ENCODE peak calls at places on chromosome 10, in five cellular contexts. One of them, this sample, is unnamed.

GRCh38 chr10:126137557-126138221 is 241.3 kb downstream of the FANK1 start:
- DNase-seq in H1: no peak
- DNase-seq in H7: no peak
- DNase-seq in cardiac muscle cell: no peak
- DNase-seq in astrocyte of the cerebellum: no peak
- DNase-seq in this sample: no peak

GRCh38 chr10:59234814-59235429 is 58.5 kb downstream of the PHYHIPL start:
- DNase-seq in H1: no peak
- DNase-seq in H7: peak; percentile 4
- DNase-seq in cardiac muscle cell: peak; percentile 63
- DNase-seq in astrocyte of the cerebellum: peak; percentile 37
- DNase-seq in this sample: no peak

GRCh38 chr10:110357252-110357780 is 52.6 kb upstream of the SMNDC1 start:
- DNase-seq in H1: no peak
- DNase-seq in H7: no peak
- DNase-seq in cardiac muscle cell: peak; percentile 24
- DNase-seq in astrocyte of the cerebellum: peak; percentile 80
- DNase-seq in this sample: peak; percentile 80

GRCh38 chr10:49280001-49280408 is 19.0 kb upstream of the C10orf71 start:
- DNase-seq in H1: no peak
- DNase-seq in H7: no peak
- DNase-seq in cardiac muscle cell: no peak
- DNase-seq in astrocyte of the cerebellum: no peak
- DNase-seq in this sample: no peak

GRCh38 chr10:80408198-80409085 is at the start of gene PRXL2A:
- DNase-seq in H1: peak; percentile 97
- DNase-seq in H7: peak; percentile 99
- DNase-seq in cardiac muscle cell: peak; percentile 94
- DNase-seq in astrocyte of the cerebellum: no peak
- DNase-seq in this sample: peak; percentile 95

GRCh38 chr10:119679480-119679829 is 28.3 kb downstream of the BAG3 start:
- DNase-seq in H1: no peak
- DNase-seq in H7: no peak
- DNase-seq in cardiac muscle cell: no peak
- DNase-seq in astrocyte of the cerebellum: no peak
- DNase-seq in this sample: peak; percentile 21

GRCh38 chr10:91590904-91591791 is 41.7 kb downstream of the PPP1R3C start:
- DNase-seq in H1: no peak
- DNase-seq in H7: no peak
- DNase-seq in cardiac muscle cell: peak; percentile 64
- DNase-seq in astrocyte of the cerebellum: no peak
- DNase-seq in this sample: no peak

GRCh38 chr10:53358536-53358935 is 586.0 kb upstream of the MBL2 start:
- DNase-seq in H1: no peak
- DNase-seq in H7: no peak
- DNase-seq in cardiac muscle cell: no peak
- DNase-seq in astrocyte of the cerebellum: no peak
- DNase-seq in this sample: no peak

GRCh38 chr10:113520606-113521481 is 32.0 kb upstream of the HABP2 start:
- DNase-seq in H1: peak; percentile 75
- DNase-seq in H7: peak; percentile 79
- DNase-seq in cardiac muscle cell: peak; percentile 75
- DNase-seq in astrocyte of the cerebellum: peak; percentile 64
- DNase-seq in this sample: no peak

GRCh38 chr10:104527013-104527412 is 114.1 kb upstream of the SORCS3 start:
- DNase-seq in H1: no peak
- DNase-seq in H7: no peak
- DNase-seq in cardiac muscle cell: no peak
- DNase-seq in astrocyte of the cerebellum: no peak
- DNase-seq in this sample: no peak

GRCh38 chr10:62268399-62269076 is at the start of gene RTKN2:
- DNase-seq in H1: peak; percentile 93
- DNase-seq in H7: peak; percentile 95
- DNase-seq in cardiac muscle cell: peak; percentile 99
- DNase-seq in astrocyte of the cerebellum: peak; percentile 57
- DNase-seq in this sample: peak; percentile 91

GRCh38 chr10:91159254-91159783 is 61.1 kb upstream of the PCGF5 start:
- DNase-seq in H1: no peak
- DNase-seq in H7: no peak
- DNase-seq in cardiac muscle cell: no peak
- DNase-seq in astrocyte of the cerebellum: no peak
- DNase-seq in this sample: no peak

GRCh38 chr10:43117031-43117776 is 21.0 kb upstream of the CSGALNACT2 start:
- DNase-seq in H1: no peak
- DNase-seq in H7: no peak
- DNase-seq in cardiac muscle cell: no peak
- DNase-seq in astrocyte of the cerebellum: no peak
- DNase-seq in this sample: peak; percentile 70

GRCh38 chr10:132884691-132885271 is 57.6 kb downstream of the CFAP46 start:
- DNase-seq in H1: no peak
- DNase-seq in H7: no peak
- DNase-seq in cardiac muscle cell: no peak
- DNase-seq in astrocyte of the cerebellum: no peak
- DNase-seq in this sample: peak; percentile 73

GRCh38 chr10:113252650-113253560 is 299.9 kb upstream of the HABP2 start:
- DNase-seq in H1: no peak
- DNase-seq in H7: peak; percentile 32
- DNase-seq in cardiac muscle cell: no peak
- DNase-seq in astrocyte of the cerebellum: no peak
- DNase-seq in this sample: no peak

GRCh38 chr10:73650537-73651331 is 5.1 kb downstream of the SYNPO2L start:
- DNase-seq in H1: no peak
- DNase-seq in H7: peak; percentile 12
- DNase-seq in cardiac muscle cell: peak; percentile 91
- DNase-seq in astrocyte of the cerebellum: peak; percentile 49
- DNase-seq in this sample: no peak

GRCh38 chr10:130427216-130427722 is 291.1 kb downstream of the GLRX3 start:
- DNase-seq in H1: peak; percentile 11
- DNase-seq in H7: no peak
- DNase-seq in cardiac muscle cell: no peak
- DNase-seq in astrocyte of the cerebellum: no peak
- DNase-seq in this sample: no peak

GRCh38 chr10:29840516-29841276 is 205.9 kb upstream of the SVIL start:
- DNase-seq in H1: no peak
- DNase-seq in H7: no peak
- DNase-seq in cardiac muscle cell: no peak
- DNase-seq in astrocyte of the cerebellum: no peak
- DNase-seq in this sample: no peak

GRCh38 chr10:89916481-89916880 is 215.1 kb downstream of the KIF20B start:
- DNase-seq in H1: no peak
- DNase-seq in H7: no peak
- DNase-seq in cardiac muscle cell: no peak
- DNase-seq in astrocyte of the cerebellum: no peak
- DNase-seq in this sample: no peak

GRCh38 chr10:8752146-8752843 is 697.8 kb downstream of the GATA3 start:
- DNase-seq in H1: no peak
- DNase-seq in H7: no peak
- DNase-seq in cardiac muscle cell: peak; percentile 24
- DNase-seq in astrocyte of the cerebellum: no peak
- DNase-seq in this sample: no peak

GRCh38 chr10:92571649-92572048 is 2.2 kb downstream of the IDE start:
- DNase-seq in H1: no peak
- DNase-seq in H7: no peak
- DNase-seq in cardiac muscle cell: peak; percentile 15
- DNase-seq in astrocyte of the cerebellum: no peak
- DNase-seq in this sample: no peak

GRCh38 chr10:71213761-71214440 is 1.5 kb downstream of the UNC5B start:
- DNase-seq in H1: no peak
- DNase-seq in H7: peak; percentile 87
- DNase-seq in cardiac muscle cell: peak; percentile 63
- DNase-seq in astrocyte of the cerebellum: no peak
- DNase-seq in this sample: peak; percentile 68
- H3K4me3 ChIP-seq in H1: peak overlapping the region; percentile 76
- H3K4me3 ChIP-seq in H7: peak overlapping the region; percentile 78
- H3K4me3 ChIP-seq in cardiac muscle cell: peak overlapping the region; percentile 96
- H3K4me3 ChIP-seq in astrocyte of the cerebellum: peak overlapping the region; percentile 68
- H3K4me3 ChIP-seq in this sample: peak overlapping the region; percentile 57

DNA sequence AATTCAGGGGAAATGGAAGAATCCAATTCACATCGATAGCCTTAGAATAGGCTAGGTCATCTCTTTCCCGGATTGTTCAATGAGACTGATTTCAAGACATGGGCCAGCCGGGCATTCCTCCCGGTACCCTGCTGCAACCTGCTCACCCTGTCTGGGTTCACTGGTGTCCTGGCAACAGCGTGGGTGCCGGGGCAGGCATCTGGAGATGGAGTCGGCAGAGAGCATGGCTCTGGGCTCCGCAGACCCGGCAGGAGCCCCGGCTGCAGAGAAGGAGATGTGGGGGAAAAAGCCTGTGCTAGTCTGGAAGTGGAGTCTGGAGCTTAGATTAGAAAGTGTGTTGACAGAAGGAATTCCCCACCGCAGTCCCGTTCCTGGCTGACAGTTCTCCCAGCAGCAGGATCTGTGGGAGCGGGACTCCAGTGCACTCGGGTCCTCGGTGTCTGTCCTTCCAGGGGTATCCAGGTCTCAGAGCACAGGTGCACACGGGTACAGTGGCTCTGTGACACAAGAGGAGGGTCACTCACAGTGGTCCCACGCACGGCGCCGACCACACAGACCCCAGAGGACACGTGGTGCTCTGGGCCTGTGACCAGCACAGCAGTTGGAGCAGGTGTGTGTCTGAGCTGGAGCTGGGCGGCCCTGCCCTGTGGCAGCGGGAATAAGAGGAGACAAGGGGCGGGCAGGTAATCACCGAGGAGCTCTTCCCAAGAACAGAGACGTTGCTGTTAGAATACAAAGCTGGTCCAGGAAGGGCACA is 65.7 kb upstream of the PITRM1 start:
- DNase-seq in H1: no peak
- DNase-seq in H7: no peak
- DNase-seq in cardiac muscle cell: peak; percentile 30
- DNase-seq in astrocyte of the cerebellum: no peak
- DNase-seq in this sample: no peak
- H3K4me3 ChIP-seq in H1: no peak overlapping the region
- H3K4me3 ChIP-seq in H7: no peak overlapping the region
- H3K4me3 ChIP-seq in cardiac muscle cell: no peak overlapping the region
- H3K4me3 ChIP-seq in astrocyte of the cerebellum: no peak overlapping the region
- H3K4me3 ChIP-seq in this sample: no peak overlapping the region

GRCh38 chr10:101047268-101047667 is 14.5 kb upstream of the KAZALD1 start:
- DNase-seq in H1: peak; percentile 56
- DNase-seq in H7: peak; percentile 60
- DNase-seq in cardiac muscle cell: no peak
- DNase-seq in astrocyte of the cerebellum: no peak
- DNase-seq in this sample: no peak
- H3K4me3 ChIP-seq in H1: no peak overlapping the region
- H3K4me3 ChIP-seq in H7: no peak overlapping the region
- H3K4me3 ChIP-seq in cardiac muscle cell: no peak overlapping the region
- H3K4me3 ChIP-seq in astrocyte of the cerebellum: no peak overlapping the region
- H3K4me3 ChIP-seq in this sample: no peak overlapping the region

GRCh38 chr10:102776779-102777417 is 33.1 kb downstream of the WBP1L start:
- DNase-seq in H1: peak; percentile 67
- DNase-seq in H7: peak; percentile 67
- DNase-seq in cardiac muscle cell: peak; percentile 89
- DNase-seq in astrocyte of the cerebellum: peak; percentile 97
- DNase-seq in this sample: no peak
- H3K4me3 ChIP-seq in H1: peak overlapping the region; percentile 8
- H3K4me3 ChIP-seq in H7: no peak overlapping the region
- H3K4me3 ChIP-seq in cardiac muscle cell: peak overlapping the region; percentile 8
- H3K4me3 ChIP-seq in astrocyte of the cerebellum: peak overlapping the region; percentile 20
- H3K4me3 ChIP-seq in this sample: peak overlapping the region; percentile 47

DNA sequence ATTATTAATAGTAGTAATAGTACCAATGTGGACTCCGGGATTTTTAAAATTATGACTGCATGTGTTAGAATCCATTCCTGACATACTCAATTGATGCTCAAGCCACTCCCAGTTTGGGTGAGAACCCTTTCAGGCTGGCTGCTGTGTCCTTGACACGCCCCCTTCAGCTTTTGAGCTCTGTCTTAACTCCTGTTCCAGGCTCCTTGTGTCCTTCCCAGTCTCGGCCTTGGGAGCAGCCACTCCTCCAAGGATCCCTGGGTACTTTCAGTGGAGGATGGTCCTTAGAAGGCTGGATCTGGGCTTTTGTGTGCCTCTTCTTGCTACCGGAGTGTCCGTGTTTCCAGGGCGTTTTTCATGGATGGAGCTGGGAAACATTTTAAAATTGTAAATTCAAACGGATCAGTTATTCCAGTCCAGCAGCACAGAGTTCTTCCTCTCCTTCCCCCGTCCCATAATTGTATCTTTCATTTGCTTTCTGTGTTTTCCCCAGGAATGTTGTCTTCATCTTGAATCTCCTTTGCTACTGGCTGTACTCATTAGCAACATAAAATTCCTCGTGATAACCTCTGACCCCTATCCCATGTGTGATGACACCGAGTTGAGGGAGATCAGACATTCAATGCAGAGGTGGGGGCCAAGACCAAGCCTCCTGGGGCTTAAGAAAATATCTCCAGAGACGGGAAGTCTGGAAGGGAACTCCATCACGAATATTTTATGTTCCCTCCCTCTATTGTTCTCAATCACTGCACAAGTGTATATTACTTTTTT is 40.0 kb upstream of the PFKFB3 start:
- DNase-seq in H1: no peak
- DNase-seq in H7: peak; percentile 70
- DNase-seq in cardiac muscle cell: peak; percentile 45
- DNase-seq in astrocyte of the cerebellum: no peak
- DNase-seq in this sample: no peak
- H3K4me3 ChIP-seq in H1: no peak overlapping the region
- H3K4me3 ChIP-seq in H7: peak overlapping the region; percentile 45
- H3K4me3 ChIP-seq in cardiac muscle cell: no peak overlapping the region
- H3K4me3 ChIP-seq in astrocyte of the cerebellum: peak overlapping the region; percentile 57
- H3K4me3 ChIP-seq in this sample: no peak overlapping the region

GRCh38 chr10:22683995-22684305 is 30.4 kb downstream of the PIP4K2A start:
- DNase-seq in H1: no peak
- DNase-seq in H7: no peak
- DNase-seq in cardiac muscle cell: no peak
- DNase-seq in astrocyte of the cerebellum: no peak
- DNase-seq in this sample: no peak
- H3K4me3 ChIP-seq in H1: no peak overlapping the region
- H3K4me3 ChIP-seq in H7: no peak overlapping the region
- H3K4me3 ChIP-seq in cardiac muscle cell: no peak overlapping the region
- H3K4me3 ChIP-seq in astrocyte of the cerebellum: no peak overlapping the region
- H3K4me3 ChIP-seq in this sample: no peak overlapping the region

GRCh38 chr10:60678978-60679377 is 99.3 kb upstream of the CDK1 start:
- DNase-seq in H1: no peak
- DNase-seq in H7: no peak
- DNase-seq in cardiac muscle cell: no peak
- DNase-seq in astrocyte of the cerebellum: no peak
- DNase-seq in this sample: no peak

GRCh38 chr10:60679388-60679987 is 98.8 kb upstream of the CDK1 start:
- DNase-seq in H1: no peak
- DNase-seq in H7: no peak
- DNase-seq in cardiac muscle cell: no peak
- DNase-seq in astrocyte of the cerebellum: no peak
- DNase-seq in this sample: no peak

GRCh38 chr10:60684091-60684490 is 94.2 kb upstream of the CDK1 start:
- DNase-seq in H1: no peak
- DNase-seq in H7: no peak
- DNase-seq in cardiac muscle cell: no peak
- DNase-seq in astrocyte of the cerebellum: no peak
- DNase-seq in this sample: no peak

GRCh38 chr10:60677541-60678129 is 100.6 kb upstream of the CDK1 start:
- DNase-seq in H1: no peak
- DNase-seq in H7: peak; percentile 22
- DNase-seq in cardiac muscle cell: no peak
- DNase-seq in astrocyte of the cerebellum: no peak
- DNase-seq in this sample: no peak

GRCh38 chr10:60681103-60681502 is 97.2 kb upstream of the CDK1 start:
- DNase-seq in H1: no peak
- DNase-seq in H7: no peak
- DNase-seq in cardiac muscle cell: no peak
- DNase-seq in astrocyte of the cerebellum: no peak
- DNase-seq in this sample: no peak
- H3K4me3 ChIP-seq in H1: no peak overlapping the region
- H3K4me3 ChIP-seq in H7: no peak overlapping the region
- H3K4me3 ChIP-seq in cardiac muscle cell: no peak overlapping the region
- H3K4me3 ChIP-seq in astrocyte of the cerebellum: no peak overlapping the region
- H3K4me3 ChIP-seq in this sample: no peak overlapping the region

GRCh38 chr10:6168059-6168458 is 34.7 kb upstream of the PFKFB3 start:
- DNase-seq in H1: no peak
- DNase-seq in H7: no peak
- DNase-seq in cardiac muscle cell: no peak
- DNase-seq in astrocyte of the cerebellum: no peak
- DNase-seq in this sample: no peak
- H3K4me3 ChIP-seq in H1: no peak overlapping the region
- H3K4me3 ChIP-seq in H7: no peak overlapping the region
- H3K4me3 ChIP-seq in cardiac muscle cell: no peak overlapping the region
- H3K4me3 ChIP-seq in astrocyte of the cerebellum: no peak overlapping the region
- H3K4me3 ChIP-seq in this sample: no peak overlapping the region

This sample was measured in spleen.